ENCODE peak calls at places on chromosome 22, in four cellular contexts. W, I, D and N are unnamed samples.

GRCh38 chr22:19955241-19956128 is 13.9 kb upstream of the TXNRD2 start:
- DNase-seq in D (no peak), I (peak), W (no peak), N (no peak)

GRCh38 chr22:50022171-50022819 is 9.7 kb upstream of the IL17REL start:
- DNase-seq in D (no peak), W (no peak), I (no peak), N (no peak)

GRCh38 chr22:35524966-35525686 is 15.5 kb upstream of the RASD2 start:
- DNase-seq in W (no peak), D (no peak), I (no peak), N (peak)

GRCh38 chr22:35761037-35761436 is 43.4 kb downstream of the APOL5 start:
- DNase-seq in D (no peak), W (no peak), I (no peak), N (no peak)

GRCh38 chr22:46626911-46627805 is 7.0 kb downstream of the GRAMD4 start:
- DNase-seq in W (no peak), D (no peak), I (no peak), N (no peak)

GRCh38 chr22:33909906-33910305 is 10.4 kb downstream of the LARGE1 start:
- DNase-seq in D (no peak), I (no peak), W (no peak), N (no peak)

GRCh38 chr22:29892757-29893156 is 9.8 kb downstream of the MTMR3 start:
- DNase-seq in I (no peak), D (no peak), W (no peak), N (no peak)

GRCh38 chr22:47465809-47466208 is 703.4 kb downstream of the TBC1D22A start:
- DNase-seq in D (no peak), I (no peak), W (no peak), N (no peak)

GRCh38 chr22:31846161-31847115 is 92.6 kb downstream of the DEPDC5 start:
- DNase-seq in D (no peak), I (peak), W (no peak), N (no peak)

GRCh38 chr22:48743601-48744282 is 1083.9 kb downstream of the BRD1 start:
- DNase-seq in D (no peak), W (no peak), I (no peak), N (no peak)

GRCh38 chr22:50518628-50519027 is 6.8 kb downstream of the SCO2 start:
- DNase-seq in I (no peak), D (no peak), W (no peak), N (no peak)

GRCh38 chr22:27146871-27147591 is 489.6 kb downstream of the MIAT start:
- DNase-seq in I (no peak), W (no peak), D (no peak), N (no peak)

GRCh38 chr22:49788492-49788891 is 39.2 kb downstream of the BRD1 start:
- DNase-seq in D (no peak), I (peak), W (no peak), N (no peak)

GRCh38 chr22:42299586-42300285 is 29.3 kb upstream of the TCF20 start:
- DNase-seq in D (no peak), W (no peak), I (no peak), N (no peak)

GRCh38 chr22:37750596-37751162 is 53.8 kb downstream of the TRIOBP start:
- DNase-seq in I (no peak), D (no peak), W (no peak), N (no peak)

GRCh38 chr22:30636226-30637077 is 871 bp downstream of the SLC35E4 start:
- DNase-seq in I (peak), D (no peak), W (no peak), N (peak)

GRCh38 chr22:19291218-19291579 is 320 bp downstream of the CLTCL1 start:
- DNase-seq in W (no peak), I (peak), D (no peak), N (peak)

GRCh38 chr22:35809816-35810215 is 92.1 kb downstream of the APOL5 start:
- DNase-seq in W (no peak), I (no peak), D (no peak), N (no peak)